ENCODE peak calls at places on chromosomes 1 and 21, in four cellular contexts. S is H9, B is neuronal stem cell, U is IMR-90. R is an unnamed sample.

GRCh38 chr21:38500073-38500472 is 1.8 kb upstream of the ERG start:
- DNase-seq in U (no peak), B (no peak), S (no peak), R (no peak)

GRCh38 chr1:230401763-230402294 is 24.3 kb downstream of the PGBD5 start:
- DNase-seq in B (no peak), S (no peak), U (peak; percentile 26), R (no peak)

GRCh38 chr1:235075955-235076308 is 52.7 kb downstream of the TOMM20 start:
- DNase-seq in B (no peak), S (no peak), U (no peak), R (no peak)

GRCh38 chr1:23742670-23743286 is 493 bp upstream of the ELOA start:
- DNase-seq in S (peak; percentile 68), U (no peak), B (no peak), R (peak; percentile 40)

GRCh38 chr1:17239420-17239819 is 9.5 kb upstream of the PADI3 start:
- DNase-seq in B (peak; percentile 91), U (peak; percentile 92), S (peak; percentile 87), R (peak; percentile 72)

GRCh38 chr21:46227811-46228344 is 696 bp downstream of the LSS start:
- DNase-seq in U (no peak), B (no peak), S (no peak), R (no peak)

GRCh38 chr21:26106562-26106961 is 64.0 kb downstream of the APP start:
- DNase-seq in S (no peak), U (no peak), B (no peak), R (peak; percentile 33)

GRCh38 chr1:206676499-206676898 is 8.2 kb upstream of the MAPKAPK2 start:
- DNase-seq in S (no peak), U (no peak), B (no peak), R (no peak)

GRCh38 chr1:231037585-231038517 is 2.2 kb downstream of the FAM89A start:
- DNase-seq in B (no peak), S (no peak), U (no peak), R (peak; percentile 71)

GRCh38 chr1:89725016-89725380 is 92.1 kb downstream of the LRRC8C start:
- DNase-seq in B (no peak), U (peak; percentile 96), S (no peak), R (peak; percentile 7)

GRCh38 chr21:18893411-18893810 is 489.8 kb upstream of the TMPRSS15 start:
- DNase-seq in S (no peak), U (no peak), B (no peak), R (no peak)

GRCh38 chr1:45685308-45686080 is 839 bp downstream of the GPBP1L1 start:
- DNase-seq in U (peak; percentile 2), B (no peak), S (no peak), R (no peak)

GRCh38 chr1:86429830-86430229 is 5.9 kb downstream of the CLCA2 start:
- DNase-seq in B (no peak), U (peak; percentile 93), S (no peak), R (peak; percentile 83)

GRCh38 chr1:3683197-3683596 is 30.9 kb downstream of the TP73 start:
- DNase-seq in S (no peak), U (no peak), B (no peak), R (no peak)

GRCh38 chr1:15510611-15511405 is 13.2 kb downstream of the CASP9 start:
- DNase-seq in U (peak; percentile 16), S (no peak), B (no peak), R (peak; percentile 84)

GRCh38 chr1:202966006-202966904 is 802 bp downstream of the CYB5R1 start:
- DNase-seq in S (no peak), U (no peak), B (no peak), R (no peak)

GRCh38 chr1:231240531-231240882 is 505 bp upstream of the GNPAT start:
- DNase-seq in S (no peak), U (peak; percentile 15), B (no peak), R (peak; percentile 17)

GRCh38 chr1:118123436-118123835 is 61.6 kb downstream of the SPAG17 start:
- DNase-seq in U (no peak), B (no peak), S (no peak), R (no peak)

GRCh38 chr1:72284084-72284397 is 1.7 kb upstream of the NEGR1 start:
- DNase-seq in B (no peak), U (no peak), S (peak; percentile 64), R (peak; percentile 1)

GRCh38 chr1:23237516-23237915 is 20.2 kb upstream of the HTR1D start:
- DNase-seq in B (no peak), S (no peak), U (no peak), R (no peak)

GRCh38 chr1:145961425-145962156 is 2.8 kb downstream of the ANKRD34A start:
- DNase-seq in U (no peak), S (no peak), B (no peak), R (no peak)

GRCh38 chr1:100584761-100585745 is 47.1 kb downstream of the GPR88 start:
- DNase-seq in U (peak; percentile 12), B (no peak), S (no peak), R (peak; percentile 18)

GRCh38 chr1:205491794-205492193 is 12.7 kb upstream of the CDK18 start:
- DNase-seq in B (no peak), S (no peak), U (no peak), R (no peak)
- H3K4ac ChIP-seq in B (no peak overlapping the region), S (no peak overlapping the region), U (no peak overlapping the region), R (no peak overlapping the region)

GRCh38 chr1:28735961-28736449 is 735 bp upstream of the YTHDF2 start:
- DNase-seq in B (no peak), S (no peak), U (no peak), R (peak; percentile 35)
- H3K4ac ChIP-seq in B (no peak overlapping the region), S (no peak overlapping the region), U (peak overlapping the region; percentile 89), R (peak overlapping the region; percentile 13)

DNA sequence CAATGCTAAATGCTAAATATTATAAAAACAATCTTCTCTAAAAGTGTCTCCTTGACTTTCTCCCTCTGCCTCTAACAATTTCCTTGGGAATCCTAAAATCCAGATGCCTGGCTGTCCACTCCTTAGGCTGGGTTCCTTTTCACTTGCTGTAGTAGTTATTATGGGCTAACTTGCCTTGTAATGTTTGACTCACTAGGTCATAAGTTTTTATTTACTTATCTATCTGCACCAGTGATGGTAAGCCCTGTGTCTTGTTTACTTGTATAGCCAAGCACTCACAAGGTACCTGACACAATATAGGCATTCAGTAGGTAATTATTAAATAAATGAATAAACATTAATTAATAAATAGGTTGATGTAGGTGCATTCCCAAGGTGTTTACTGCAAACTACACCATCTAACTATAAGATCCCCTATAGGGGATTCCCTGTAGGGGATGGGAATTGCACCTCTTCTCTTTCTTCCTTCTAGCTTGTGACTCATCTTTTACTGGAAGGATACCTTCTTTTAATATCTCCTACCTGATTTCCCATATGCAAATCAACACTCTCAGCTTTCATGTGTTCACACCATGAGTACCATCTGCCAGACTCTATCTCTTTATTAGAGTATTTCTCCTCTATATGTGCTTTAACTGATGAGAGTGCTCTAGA is 14.7 kb upstream of the CHIA start:
- DNase-seq in S (no peak), B (no peak), U (no peak), R (no peak)
- H3K4ac ChIP-seq in S (no peak overlapping the region), B (no peak overlapping the region), U (no peak overlapping the region), R (no peak overlapping the region)

DNA sequence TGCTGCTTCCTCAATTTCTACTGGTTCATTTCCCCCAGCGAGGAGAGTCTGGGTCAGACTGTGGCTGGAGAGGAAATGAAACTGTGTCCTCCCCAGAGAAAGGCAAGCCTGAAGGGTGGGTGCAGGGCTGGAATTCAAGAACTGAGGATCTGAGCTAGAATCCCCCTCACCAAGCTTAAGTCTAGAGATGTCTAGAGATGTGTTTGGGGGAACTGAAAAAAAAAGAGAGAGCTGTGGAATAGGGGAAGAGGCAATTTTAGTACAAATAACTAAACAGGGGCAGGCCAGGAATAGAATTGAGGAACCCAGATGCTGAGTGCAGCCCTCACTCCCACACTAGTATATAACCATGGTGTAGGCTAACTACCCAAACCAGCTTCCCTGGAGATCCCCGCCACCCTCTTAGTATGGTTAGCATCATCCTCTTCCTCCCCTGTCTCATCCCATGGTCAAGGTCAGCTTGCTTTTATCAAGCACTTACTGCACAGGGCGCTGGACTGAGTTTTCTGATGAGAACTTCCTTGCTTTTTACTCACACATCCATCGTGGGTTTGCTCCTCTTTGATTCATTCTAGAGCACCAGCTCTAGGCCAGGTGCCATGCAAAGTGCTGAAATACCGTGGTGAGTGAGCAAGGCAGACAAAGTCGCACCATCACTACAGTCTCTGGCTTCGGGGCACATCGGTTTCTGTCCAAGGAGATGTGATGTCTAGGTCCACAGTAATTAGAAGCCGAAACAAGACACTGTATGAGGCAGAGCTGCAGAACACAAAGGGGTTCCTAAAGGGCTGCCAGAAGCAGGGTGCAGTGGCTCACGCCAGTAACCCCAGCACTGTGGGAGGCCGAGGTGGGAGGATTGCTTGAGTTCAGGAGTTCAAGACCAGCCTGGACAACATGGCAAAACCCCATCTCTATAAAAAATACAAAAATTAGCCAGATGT is 112.9 kb upstream of the IPO9 start:
- DNase-seq in B (no peak), S (no peak), U (no peak), R (no peak)
- H3K4ac ChIP-seq in B (no peak overlapping the region), S (no peak overlapping the region), U (peak overlapping the region; percentile 73), R (no peak overlapping the region)

GRCh38 chr1:53501065-53502005 is 42.1 kb downstream of the DMRTB1 start:
- DNase-seq in B (no peak), S (peak; percentile 53), U (no peak), R (no peak)
- H3K4ac ChIP-seq in B (no peak overlapping the region), S (no peak overlapping the region), U (no peak overlapping the region), R (no peak overlapping the region)